ENCODE peak calls at places on chromosomes 7 and 10, in nine cellular contexts. V is fibroblast of pulmonary artery; H is pancreas; R is GM23338; I is hypothalamus; F is activated CD4-positive, alpha-beta memory T cell treated with anti-CD3 and anti-CD28 coated beads, Interleukin-2, amount 10 ng/mL, durations not matched to agents 7 days and 5 days; G is RWPE2; P is activated CD8-positive, alpha-beta memory T cell treated with anti-CD3 and anti-CD28 coated beads for 48 hours; K is activated CD4-positive, alpha-beta T cell treated with anti-CD3 and anti-CD28 coated beads, Interleukin-2, amount 10 ng/mL, durations not matched to agents 7 days and 5 days. B is an unnamed sample.
A peak's percentile ranks its signal among the peaks of the same experiment; 100 is the strongest.

GRCh38 chr10:70458329-70459060 is 17.0 kb upstream of the NODAL start:
- DNase-seq in F (no peak), G (no peak), V (peak; percentile 68), P (no peak), K (no peak), R (peak; percentile 63), H (peak; percentile 86), I (peak; percentile 78), B (peak; percentile 72)

GRCh38 chr7:68063171-68063570 is 1066.5 kb downstream of the TYW1 start:
- DNase-seq in P (no peak), V (no peak), F (no peak), K (no peak), H (no peak), R (peak; percentile 21), G (no peak), I (no peak), B (peak; percentile 55)

GRCh38 chr7:13017881-13018280 is 330.4 kb downstream of the ARL4A start:
- DNase-seq in I (no peak), V (no peak), P (no peak), G (no peak), F (no peak), H (no peak), R (no peak), K (no peak), B (peak; percentile 43)

GRCh38 chr7:139635521-139636240 is 112.2 kb downstream of the CLEC2L start:
- DNase-seq in F (peak; percentile 57), V (no peak), P (no peak), I (no peak), H (no peak), R (no peak), G (no peak), K (peak; percentile 85), B (peak; percentile 76)

GRCh38 chr10:4004144-4004543 is 219.1 kb upstream of the KLF6 start:
- DNase-seq in I (no peak), K (no peak), P (no peak), F (no peak), H (no peak), G (no peak), R (peak; percentile 29), V (no peak), B (no peak)

GRCh38 chr10:373516-374309 is 238.5 kb downstream of the ZMYND11 start:
- DNase-seq in F (no peak), H (no peak), V (peak; percentile 64), P (no peak), G (no peak), I (no peak), K (no peak), R (no peak), B (peak; percentile 60)

GRCh38 chr10:92757066-92757716 is 67.4 kb downstream of the HHEX start:
- DNase-seq in P (no peak), R (peak; percentile 55), F (no peak), K (no peak), I (peak; percentile 57), H (peak; percentile 31), V (peak; percentile 95), G (no peak), B (peak; percentile 59)

GRCh38 chr7:73715648-73716317 is 3.7 kb downstream of the STX1A start:
- DNase-seq in G (peak; percentile 97), H (no peak), P (no peak), K (peak; percentile 8), F (peak; percentile 52), V (peak; percentile 92), I (no peak), R (no peak), B (no peak)

GRCh38 chr7:128029405-128029995 is 1.7 kb downstream of the LRRC4 start:
- DNase-seq in H (no peak), V (no peak), F (no peak), G (no peak), P (no peak), I (no peak), R (no peak), K (no peak), B (no peak)

GRCh38 chr10:42753507-42754154 is 29.0 kb upstream of the BMS1 start:
- DNase-seq in G (no peak), V (no peak), K (no peak), H (peak; percentile 38), P (no peak), I (no peak), F (no peak), R (peak; percentile 29), B (peak; percentile 38)

GRCh38 chr10:60105195-60105812 is 198.9 kb upstream of the CCDC6 start:
- DNase-seq in F (no peak), R (no peak), P (no peak), V (no peak), I (no peak), G (no peak), K (no peak), H (no peak), B (no peak)

GRCh38 chr7:4805110-4805978 is 29.9 kb downstream of the AP5Z1 start:
- DNase-seq in G (no peak), I (no peak), K (no peak), F (no peak), V (no peak), R (no peak), P (no peak), H (no peak), B (no peak)

GRCh38 chr7:144437370-144438191 is 34.1 kb upstream of the NOBOX start:
- DNase-seq in V (peak; percentile 88), P (peak; percentile 18), G (no peak), F (peak; percentile 56), I (peak; percentile 26), K (peak; percentile 70), R (peak; percentile 85), H (no peak), B (peak; percentile 60)

GRCh38 chr7:411677-412312 is 107.9 kb downstream of the PDGFA start:
- DNase-seq in R (no peak), I (no peak), H (peak; percentile 17), V (no peak), P (no peak), K (no peak), F (no peak), G (peak; percentile 45), B (no peak)

GRCh38 chr10:110067960-110068770 is 60.4 kb downstream of the ADD3 start:
- DNase-seq in R (peak; percentile 37), P (no peak), H (no peak), K (peak; percentile 83), I (no peak), G (no peak), V (peak; percentile 48), F (peak; percentile 72), B (peak; percentile 26)

GRCh38 chr10:120514035-120514620 is 57.1 kb downstream of the PLPP4 start:
- DNase-seq in R (peak; percentile 86), F (peak; percentile 19), G (no peak), P (no peak), I (no peak), K (peak; percentile 36), V (peak; percentile 64), H (no peak), B (peak; percentile 88)

GRCh38 chr7:157437519-157438061 is 100.8 kb downstream of the DNAJB6 start:
- DNase-seq in H (no peak), P (no peak), I (no peak), V (no peak), F (no peak), K (no peak), G (peak; percentile 17), R (no peak), B (no peak)

GRCh38 chr7:79495544-79496272 is 42.2 kb upstream of the MAGI2 start:
- DNase-seq in V (peak; percentile 79), K (no peak), R (no peak), G (no peak), F (no peak), H (no peak), I (no peak), P (no peak), B (no peak)

B was measured in neural progenitor cell.